ENCODE peak calls at places on chromosomes 12 and 14, in eight cellular contexts. One of them, this sample, is unnamed.

GRCh38 chr14:61570188-61570960 is 124.9 kb upstream of the HIF1A start:
- DNase-seq in RWPE1: no peak
- DNase-seq in testis: no peak
- DNase-seq in heart right ventricle: no peak
- DNase-seq in pancreas: no peak
- DNase-seq in body of pancreas: no peak
- DNase-seq in esophagus muscularis mucosa: no peak
- DNase-seq in right atrium auricular region: peak
- DNase-seq in this sample: no peak

GRCh38 chr12:6345319-6346071 is 3.6 kb upstream of the TNFRSF1A start:
- DNase-seq in right atrium auricular region: peak
- DNase-seq in esophagus muscularis mucosa: no peak
- DNase-seq in body of pancreas: no peak
- DNase-seq in RWPE1: peak
- DNase-seq in heart right ventricle: no peak
- DNase-seq in pancreas: peak
- DNase-seq in testis: no peak
- DNase-seq in this sample: no peak

GRCh38 chr14:88551936-88552565 is 2.8 kb downstream of the PTPN21 start:
- DNase-seq in esophagus muscularis mucosa: no peak
- DNase-seq in body of pancreas: peak
- DNase-seq in pancreas: peak
- DNase-seq in testis: peak
- DNase-seq in heart right ventricle: no peak
- DNase-seq in RWPE1: peak
- DNase-seq in right atrium auricular region: no peak
- DNase-seq in this sample: no peak

GRCh38 chr14:101134161-101134631 is 230.7 kb upstream of the RTL1 start:
- DNase-seq in right atrium auricular region: no peak
- DNase-seq in esophagus muscularis mucosa: peak
- DNase-seq in body of pancreas: no peak
- DNase-seq in RWPE1: no peak
- DNase-seq in heart right ventricle: no peak
- DNase-seq in testis: no peak
- DNase-seq in pancreas: no peak
- DNase-seq in this sample: no peak

GRCh38 chr14:33788116-33788515 is 162.8 kb downstream of the EGLN3 start:
- DNase-seq in testis: no peak
- DNase-seq in body of pancreas: no peak
- DNase-seq in pancreas: no peak
- DNase-seq in esophagus muscularis mucosa: no peak
- DNase-seq in right atrium auricular region: no peak
- DNase-seq in heart right ventricle: no peak
- DNase-seq in RWPE1: no peak
- DNase-seq in this sample: no peak

GRCh38 chr12:52428121-52428520 is 6.0 kb downstream of the KRT75 start:
- DNase-seq in heart right ventricle: no peak
- DNase-seq in right atrium auricular region: no peak
- DNase-seq in pancreas: no peak
- DNase-seq in esophagus muscularis mucosa: no peak
- DNase-seq in body of pancreas: no peak
- DNase-seq in testis: no peak
- DNase-seq in RWPE1: no peak
- DNase-seq in this sample: no peak

GRCh38 chr12:110035534-110036104 is 12.7 kb downstream of the C12orf76 start:
- DNase-seq in heart right ventricle: no peak
- DNase-seq in esophagus muscularis mucosa: no peak
- DNase-seq in pancreas: no peak
- DNase-seq in RWPE1: no peak
- DNase-seq in body of pancreas: no peak
- DNase-seq in right atrium auricular region: no peak
- DNase-seq in testis: no peak
- DNase-seq in this sample: no peak

GRCh38 chr14:81517798-81518398 is 15.8 kb downstream of the SEL1L start:
- DNase-seq in heart right ventricle: peak
- DNase-seq in testis: peak
- DNase-seq in body of pancreas: peak
- DNase-seq in esophagus muscularis mucosa: no peak
- DNase-seq in RWPE1: no peak
- DNase-seq in right atrium auricular region: peak
- DNase-seq in pancreas: no peak
- DNase-seq in this sample: no peak

GRCh38 chr14:99415496-99416281 is 65.0 kb downstream of the SETD3 start:
- DNase-seq in right atrium auricular region: no peak
- DNase-seq in esophagus muscularis mucosa: no peak
- DNase-seq in heart right ventricle: no peak
- DNase-seq in pancreas: peak
- DNase-seq in testis: peak
- DNase-seq in RWPE1: peak
- DNase-seq in body of pancreas: peak
- DNase-seq in this sample: peak

GRCh38 chr14:65301862-65302539 is 110.5 kb upstream of the FUT8 start:
- DNase-seq in heart right ventricle: no peak
- DNase-seq in pancreas: peak
- DNase-seq in body of pancreas: peak
- DNase-seq in esophagus muscularis mucosa: no peak
- DNase-seq in RWPE1: no peak
- DNase-seq in right atrium auricular region: no peak
- DNase-seq in testis: no peak
- DNase-seq in this sample: no peak

GRCh38 chr14:61927015-61927414 is 164.8 kb downstream of the SNAPC1 start:
- DNase-seq in pancreas: no peak
- DNase-seq in testis: no peak
- DNase-seq in right atrium auricular region: no peak
- DNase-seq in heart right ventricle: no peak
- DNase-seq in RWPE1: peak
- DNase-seq in esophagus muscularis mucosa: no peak
- DNase-seq in body of pancreas: no peak
- DNase-seq in this sample: no peak

GRCh38 chr14:70143306-70143705 is 45.4 kb downstream of the SLC8A3 start:
- DNase-seq in testis: no peak
- DNase-seq in RWPE1: no peak
- DNase-seq in right atrium auricular region: no peak
- DNase-seq in body of pancreas: no peak
- DNase-seq in pancreas: no peak
- DNase-seq in esophagus muscularis mucosa: no peak
- DNase-seq in heart right ventricle: no peak
- DNase-seq in this sample: no peak

GRCh38 chr14:96108061-96108795 is 69.1 kb downstream of the C14orf132 start:
- DNase-seq in right atrium auricular region: no peak
- DNase-seq in heart right ventricle: no peak
- DNase-seq in body of pancreas: no peak
- DNase-seq in esophagus muscularis mucosa: no peak
- DNase-seq in RWPE1: no peak
- DNase-seq in pancreas: no peak
- DNase-seq in testis: no peak
- DNase-seq in this sample: no peak

GRCh38 chr14:96105921-96106441 is 66.8 kb downstream of the C14orf132 start:
- DNase-seq in RWPE1: peak
- DNase-seq in testis: no peak
- DNase-seq in heart right ventricle: no peak
- DNase-seq in pancreas: no peak
- DNase-seq in right atrium auricular region: no peak
- DNase-seq in esophagus muscularis mucosa: no peak
- DNase-seq in body of pancreas: peak
- DNase-seq in this sample: no peak

GRCh38 chr14:96106891-96107290 is 67.7 kb downstream of the C14orf132 start:
- DNase-seq in body of pancreas: no peak
- DNase-seq in heart right ventricle: no peak
- DNase-seq in RWPE1: no peak
- DNase-seq in right atrium auricular region: no peak
- DNase-seq in esophagus muscularis mucosa: no peak
- DNase-seq in pancreas: no peak
- DNase-seq in testis: no peak
- DNase-seq in this sample: no peak

GRCh38 chr14:96108911-96109310 is 69.7 kb downstream of the C14orf132 start:
- DNase-seq in esophagus muscularis mucosa: no peak
- DNase-seq in RWPE1: no peak
- DNase-seq in body of pancreas: no peak
- DNase-seq in right atrium auricular region: no peak
- DNase-seq in pancreas: no peak
- DNase-seq in testis: no peak
- DNase-seq in heart right ventricle: no peak
- DNase-seq in this sample: no peak

DNA sequence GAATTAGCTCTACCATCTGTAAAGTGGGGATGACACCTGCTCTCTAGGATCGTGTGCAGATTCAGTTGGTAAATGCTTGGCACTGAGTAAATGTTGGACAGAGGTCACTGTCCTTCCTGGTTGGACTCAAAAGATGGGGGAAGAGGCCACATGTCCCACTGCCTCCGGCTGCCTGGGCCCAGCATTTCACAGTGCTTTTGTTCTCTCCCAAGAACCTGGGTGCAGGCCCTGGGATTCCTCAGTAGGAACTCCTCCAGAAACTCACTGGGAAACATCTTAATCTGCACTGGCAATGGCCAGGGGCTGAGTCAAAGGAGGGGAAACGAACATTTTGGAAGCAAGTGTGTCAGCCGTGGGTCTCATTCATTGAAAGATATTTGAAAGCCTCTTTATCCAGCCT is 70.8 kb downstream of the C14orf132 start:
- DNase-seq in RWPE1: no peak
- DNase-seq in testis: no peak
- DNase-seq in right atrium auricular region: no peak
- DNase-seq in esophagus muscularis mucosa: no peak
- DNase-seq in heart right ventricle: no peak
- DNase-seq in body of pancreas: no peak
- DNase-seq in pancreas: no peak
- DNase-seq in this sample: no peak
- H3K27ac ChIP-seq in RWPE1: no peak
- H3K27ac ChIP-seq in testis: no peak
- H3K27ac ChIP-seq in right atrium auricular region: no peak
- H3K27ac ChIP-seq in esophagus muscularis mucosa: no peak
- H3K27ac ChIP-seq in heart right ventricle: no peak
- H3K27ac ChIP-seq in body of pancreas: no peak
- H3K27ac ChIP-seq in pancreas: no peak
- H3K27ac ChIP-seq in this sample: no peak

DNA sequence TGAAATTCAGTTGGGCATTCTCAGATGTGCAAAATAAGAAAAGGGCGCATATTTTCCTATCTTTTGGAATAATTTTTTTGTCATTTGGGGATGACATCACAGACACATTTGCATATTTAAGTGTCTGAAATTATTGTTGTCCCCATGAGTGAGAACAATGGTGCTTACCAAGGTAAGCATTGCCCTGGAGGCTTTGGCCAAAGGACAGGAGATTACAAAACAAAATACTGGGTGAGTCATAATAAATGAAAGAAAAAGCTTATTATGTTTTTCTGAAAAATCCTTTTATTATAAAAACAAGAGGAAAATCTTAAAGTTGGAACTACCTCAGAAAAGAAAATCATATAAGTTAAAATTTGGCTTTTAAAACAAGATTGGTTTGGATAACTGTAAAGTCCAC is 254.9 kb downstream of the BTG1 start:
- DNase-seq in testis: no peak
- DNase-seq in RWPE1: peak
- DNase-seq in esophagus muscularis mucosa: no peak
- DNase-seq in heart right ventricle: no peak
- DNase-seq in right atrium auricular region: no peak
- DNase-seq in pancreas: no peak
- DNase-seq in body of pancreas: no peak
- DNase-seq in this sample: no peak
- H3K27ac ChIP-seq in testis: no peak
- H3K27ac ChIP-seq in RWPE1: no peak
- H3K27ac ChIP-seq in esophagus muscularis mucosa: no peak
- H3K27ac ChIP-seq in heart right ventricle: no peak
- H3K27ac ChIP-seq in right atrium auricular region: no peak
- H3K27ac ChIP-seq in pancreas: no peak
- H3K27ac ChIP-seq in body of pancreas: no peak
- H3K27ac ChIP-seq in this sample: no peak

DNA sequence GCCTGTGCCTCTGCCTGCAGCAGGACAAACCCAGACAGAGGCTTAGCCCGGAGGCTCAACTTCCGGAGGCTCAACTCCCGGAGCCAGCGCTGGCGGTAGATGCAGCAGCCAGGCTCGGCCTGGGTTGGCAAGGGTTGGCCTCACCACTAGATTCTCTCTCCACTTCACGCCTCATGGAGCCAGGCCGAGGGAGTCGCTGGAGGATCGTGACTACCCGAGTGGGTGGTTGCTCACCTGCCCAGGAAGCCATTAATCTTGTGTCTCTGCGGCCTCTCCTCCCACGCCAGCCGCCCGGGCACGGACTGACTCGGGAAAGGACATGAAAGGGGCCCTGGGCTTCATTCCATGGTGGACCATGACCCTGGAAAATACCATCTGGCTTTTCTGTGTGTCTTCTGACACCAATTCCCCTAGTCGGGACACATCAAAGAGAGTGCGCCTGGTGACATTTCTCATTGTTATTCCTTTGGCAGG is 20.8 kb downstream of the ESRRB start:
- DNase-seq in body of pancreas: no peak
- DNase-seq in pancreas: no peak
- DNase-seq in esophagus muscularis mucosa: no peak
- DNase-seq in RWPE1: no peak
- DNase-seq in heart right ventricle: no peak
- DNase-seq in right atrium auricular region: no peak
- DNase-seq in testis: no peak
- DNase-seq in this sample: no peak
- H3K27ac ChIP-seq in body of pancreas: no peak
- H3K27ac ChIP-seq in pancreas: no peak
- H3K27ac ChIP-seq in esophagus muscularis mucosa: no peak
- H3K27ac ChIP-seq in RWPE1: no peak
- H3K27ac ChIP-seq in heart right ventricle: no peak
- H3K27ac ChIP-seq in right atrium auricular region: no peak
- H3K27ac ChIP-seq in testis: no peak
- H3K27ac ChIP-seq in this sample: no peak

GRCh38 chr12:54016478-54016964 is 7.7 kb downstream of the HOXC8 start:
- DNase-seq in right atrium auricular region: no peak
- DNase-seq in pancreas: no peak
- DNase-seq in esophagus muscularis mucosa: no peak
- DNase-seq in body of pancreas: no peak
- DNase-seq in testis: peak
- DNase-seq in RWPE1: peak
- DNase-seq in heart right ventricle: no peak
- DNase-seq in this sample: no peak
- H3K27ac ChIP-seq in right atrium auricular region: no peak
- H3K27ac ChIP-seq in pancreas: no peak
- H3K27ac ChIP-seq in esophagus muscularis mucosa: no peak
- H3K27ac ChIP-seq in body of pancreas: no peak
- H3K27ac ChIP-seq in testis: peak
- H3K27ac ChIP-seq in RWPE1: peak
- H3K27ac ChIP-seq in heart right ventricle: no peak
- H3K27ac ChIP-seq in this sample: no peak

DNA sequence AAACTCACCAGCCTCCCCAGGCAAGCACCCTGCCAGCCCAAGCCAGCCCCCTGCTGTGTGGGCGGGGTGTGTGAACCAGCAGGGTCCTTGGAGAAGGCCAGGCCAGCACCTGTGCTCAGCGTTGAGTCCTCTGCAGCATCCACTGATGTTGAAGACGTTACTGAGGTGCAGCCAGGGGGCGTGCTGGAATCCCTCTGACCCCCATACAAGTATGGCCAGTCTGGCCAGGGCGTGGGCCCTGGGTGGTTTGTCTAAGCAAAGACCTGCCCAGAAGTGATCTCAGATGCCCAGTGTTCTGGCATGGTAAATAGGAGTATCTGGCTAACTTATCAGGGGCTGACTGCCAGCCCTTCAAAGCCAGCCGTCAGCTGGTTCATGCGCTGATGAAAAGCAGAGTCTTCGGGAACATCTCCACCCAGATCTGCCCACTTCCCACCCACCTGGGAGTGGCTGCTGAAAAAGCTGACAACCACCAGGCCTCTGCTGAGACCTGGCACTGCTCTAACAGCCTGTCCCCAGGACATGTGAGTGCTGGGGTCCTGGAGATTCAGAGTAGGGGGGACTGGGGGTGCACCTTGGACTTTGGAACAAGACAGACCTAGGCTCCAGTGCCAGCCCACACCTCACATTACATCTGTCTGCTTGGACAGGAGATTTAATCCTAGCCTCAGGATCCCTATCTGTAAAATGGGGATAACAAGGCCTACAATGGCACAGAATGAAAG is 41.1 kb downstream of the ACTN1 start:
- DNase-seq in right atrium auricular region: no peak
- DNase-seq in body of pancreas: peak
- DNase-seq in testis: no peak
- DNase-seq in pancreas: peak
- DNase-seq in heart right ventricle: peak
- DNase-seq in esophagus muscularis mucosa: no peak
- DNase-seq in RWPE1: no peak
- DNase-seq in this sample: no peak
- H3K27ac ChIP-seq in right atrium auricular region: peak
- H3K27ac ChIP-seq in body of pancreas: peak
- H3K27ac ChIP-seq in testis: no peak
- H3K27ac ChIP-seq in pancreas: peak
- H3K27ac ChIP-seq in heart right ventricle: peak
- H3K27ac ChIP-seq in esophagus muscularis mucosa: peak
- H3K27ac ChIP-seq in RWPE1: peak
- H3K27ac ChIP-seq in this sample: peak